ENCODE peak calls at places on chromosomes 16 and 17, in five cellular contexts. B is Karpas-422, A is AG08395, I is AG04450, X is GM04503. J is an unnamed sample.

GRCh38 chr16:23578096-23578830 is 17.9 kb downstream of the NDUFAB1 start:
- DNase-seq in B (no peak), A (no peak), I (no peak), X (no peak), J (no peak)

GRCh38 chr17:45895304-45895968 is 1.1 kb downstream of the MAPT start:
- DNase-seq in B (no peak), A (no peak), I (no peak), X (peak), J (no peak)

GRCh38 chr16:9258423-9259051 is 167.1 kb downstream of the HAPSTR1 start:
- DNase-seq in B (peak), A (peak), I (no peak), X (no peak), J (no peak)

GRCh38 chr17:61253293-61253801 is 146.3 kb upstream of the TBX2 start:
- DNase-seq in B (no peak), A (no peak), I (no peak), X (no peak), J (no peak)

GRCh38 chr17:48541574-48542113 is 3.3 kb downstream of the HOXB2 start:
- DNase-seq in B (no peak), A (peak), I (no peak), X (no peak), J (no peak)

GRCh38 chr16:69410285-69410990 is 14.0 kb upstream of the CYB5B start:
- DNase-seq in B (no peak), A (peak), I (no peak), X (peak), J (peak)

GRCh38 chr16:68893710-68894705 is 50.7 kb downstream of the TANGO6 start:
- DNase-seq in B (no peak), A (no peak), I (no peak), X (no peak), J (no peak)

GRCh38 chr17:18361837-18362380 is 1.4 kb downstream of the SHMT1 start:
- DNase-seq in B (no peak), A (no peak), I (no peak), X (no peak), J (no peak)

GRCh38 chr16:57083469-57083868 is 8.9 kb upstream of the CPNE2 start:
- DNase-seq in B (no peak), A (no peak), I (no peak), X (no peak), J (no peak)

J was measured in stromal cell of bone marrow.